ENCODE peak calls at places on chromosomes 2 and 18, in seven cellular contexts. J is right cardiac atrium; T is CD8-positive, alpha-beta T cell; Z is GM23248; I is AG04450; V is thoracic aorta; Q is psoas muscle. O is an unnamed sample.

GRCh38 chr2:55761526-55761925 is 67.9 kb upstream of the PNPT1 start:
- DNase-seq in J (no peak), T (no peak), Z (peak; percentile 55), I (no peak), V (no peak), Q (no peak), O (no peak)

GRCh38 chr2:15359716-15360531 is 201.2 kb downstream of the NBAS start:
- DNase-seq in J (no peak), T (no peak), Z (peak; percentile 89), I (peak; percentile 52), V (no peak), Q (no peak), O (no peak)

GRCh38 chr2:128504242-128505149 is 185.8 kb upstream of the HS6ST1 start:
- DNase-seq in J (no peak), T (no peak), Z (no peak), I (no peak), V (no peak), Q (no peak), O (no peak)

GRCh38 chr18:67265464-67266245 is 250.9 kb downstream of the DSEL start:
- DNase-seq in J (no peak), T (no peak), Z (peak; percentile 83), I (no peak), V (no peak), Q (no peak), O (no peak)

GRCh38 chr2:68769586-68770270 is 35.1 kb downstream of the ARHGAP25 start:
- DNase-seq in J (no peak), T (no peak), Z (no peak), I (no peak), V (no peak), Q (no peak), O (no peak)

GRCh38 chr2:37377187-37377532 is 32.7 kb downstream of the QPCT start:
- DNase-seq in J (no peak), T (no peak), Z (peak; percentile 83), I (no peak), V (no peak), Q (no peak), O (no peak)

GRCh38 chr18:50183556-50183955 is 11.4 kb downstream of the MYO5B start:
- DNase-seq in J (no peak), T (no peak), Z (peak; percentile 8), I (no peak), V (no peak), Q (no peak), O (no peak)

GRCh38 chr18:12314586-12315305 is 6.7 kb downstream of the TUBB6 start:
- DNase-seq in J (no peak), T (no peak), Z (no peak), I (no peak), V (no peak), Q (no peak), O (no peak)

GRCh38 chr2:70789304-70790078 is 952 bp downstream of the FIGLA start:
- DNase-seq in J (peak; percentile 82), T (peak; percentile 67), Z (peak; percentile 68), I (no peak), V (no peak), Q (peak; percentile 64), O (peak; percentile 22)

GRCh38 chr2:20622296-20622686 is 28.6 kb downstream of the HS1BP3 start:
- DNase-seq in J (peak; percentile 40), T (no peak), Z (no peak), I (no peak), V (no peak), Q (peak; percentile 25), O (no peak)

GRCh38 chr18:44341759-44342158 is 338.9 kb upstream of the SETBP1 start:
- DNase-seq in J (no peak), T (no peak), Z (peak; percentile 42), I (no peak), V (no peak), Q (no peak), O (no peak)

GRCh38 chr18:11504962-11505361 is 104.4 kb upstream of the SLC35G4 start:
- DNase-seq in J (no peak), T (no peak), Z (no peak), I (no peak), V (no peak), Q (no peak), O (no peak)

GRCh38 chr2:17620280-17620679 is 79.8 kb downstream of the VSNL1 start:
- DNase-seq in J (peak; percentile 54), T (no peak), Z (peak; percentile 48), I (no peak), V (no peak), Q (no peak), O (no peak)

GRCh38 chr2:146989726-146990125 is 855.1 kb upstream of the ACVR2A start:
- DNase-seq in J (no peak), T (no peak), Z (peak; percentile 40), I (no peak), V (no peak), Q (no peak), O (no peak)

GRCh38 chr2:85598594-85599340 is 3.2 kb downstream of the RNF181 start:
- DNase-seq in J (peak; percentile 26), T (no peak), Z (no peak), I (no peak), V (no peak), Q (peak; percentile 26), O (no peak)

GRCh38 chr18:12779456-12779855 is 76.6 kb downstream of the PSMG2 start:
- DNase-seq in J (no peak), T (no peak), Z (no peak), I (no peak), V (no peak), Q (no peak), O (no peak)

GRCh38 chr2:25912851-25913695 is 34.8 kb upstream of the ASXL2 start:
- DNase-seq in J (no peak), T (no peak), Z (peak; percentile 65), I (no peak), V (no peak), Q (no peak), O (no peak)

GRCh38 chr2:127208313-127208712 is 11.8 kb downstream of the CYP27C1 start:
- DNase-seq in J (peak; percentile 35), T (no peak), Z (peak; percentile 22), I (no peak), V (no peak), Q (no peak), O (no peak)

GRCh38 chr2:199806179-199806578 is 44.8 kb downstream of the FTCDNL1 start:
- DNase-seq in J (no peak), T (no peak), Z (no peak), I (peak; percentile 68), V (no peak), Q (no peak), O (no peak)
- H3K27ac ChIP-seq in J (no peak overlapping the region), T (no peak overlapping the region), Z (no peak overlapping the region), I (peak overlapping the region; percentile 61), V (no peak overlapping the region), Q (no peak overlapping the region), O (no peak overlapping the region)

GRCh38 chr2:8681786-8682692 is at the start of gene ID2:
- DNase-seq in J (peak; percentile 100), T (peak; percentile 98), Z (peak; percentile 99), I (peak; percentile 98), V (peak; percentile 99), Q (peak; percentile 99), O (peak; percentile 99)

GRCh38 chr2:8685697-8686358 is 4.0 kb downstream of the ID2 start:
- DNase-seq in J (peak; percentile 92), T (peak; percentile 80), Z (peak; percentile 77), I (no peak), V (no peak), Q (peak; percentile 81), O (peak; percentile 31)

GRCh38 chr2:8682719-8683667 is 1.1 kb downstream of the ID2 start:
- DNase-seq in J (peak; percentile 76), T (peak; percentile 47), Z (peak; percentile 79), I (no peak), V (no peak), Q (no peak), O (no peak)

GRCh38 chr2:8684421-8684884 is 2.6 kb downstream of the ID2 start:
- DNase-seq in J (peak; percentile 48), T (peak; percentile 49), Z (peak; percentile 76), I (no peak), V (no peak), Q (no peak), O (no peak)

GRCh38 chr2:8684885-8685696 is 3.2 kb downstream of the ID2 start:
- DNase-seq in J (peak; percentile 86), T (peak; percentile 41), Z (peak; percentile 89), I (no peak), V (no peak), Q (peak; percentile 68), O (peak; percentile 30)
- H3K27me3 ChIP-seq in J (no peaks in the 10 kb centered on the region), T (no peaks in the 10 kb centered on the region), Z (no peaks in the 10 kb centered on the region), I (no peaks in the 10 kb centered on the region), V (no peaks in the 10 kb centered on the region), Q (peaks cover 2% of the 10 kb centered on the region), O (peaks cover 2% of the 10 kb centered on the region)

GRCh38 chr2:18891598-18892345 is 302.4 kb upstream of the NT5C1B start:
- DNase-seq in J (no peak), T (no peak), Z (peak; percentile 29), I (peak; percentile 44), V (no peak), Q (no peak), O (no peak)

GRCh38 chr2:18883626-18884456 is 294.5 kb upstream of the NT5C1B start:
- DNase-seq in J (no peak), T (no peak), Z (peak; percentile 61), I (no peak), V (no peak), Q (no peak), O (peak; percentile 15)

GRCh38 chr2:18885457-18885856 is 296.1 kb upstream of the NT5C1B start:
- DNase-seq in J (no peak), T (no peak), Z (no peak), I (no peak), V (no peak), Q (no peak), O (no peak)

GRCh38 chr2:18889565-18890332 is 300.4 kb upstream of the NT5C1B start:
- DNase-seq in J (no peak), T (no peak), Z (no peak), I (no peak), V (no peak), Q (no peak), O (no peak)
- H3K27ac ChIP-seq in J (no peak overlapping the region), T (no peak overlapping the region), Z (no peak overlapping the region), I (no peak overlapping the region), V (peak overlapping the region; percentile 58), Q (peak overlapping the region; percentile 70), O (no peak overlapping the region)

DNA sequence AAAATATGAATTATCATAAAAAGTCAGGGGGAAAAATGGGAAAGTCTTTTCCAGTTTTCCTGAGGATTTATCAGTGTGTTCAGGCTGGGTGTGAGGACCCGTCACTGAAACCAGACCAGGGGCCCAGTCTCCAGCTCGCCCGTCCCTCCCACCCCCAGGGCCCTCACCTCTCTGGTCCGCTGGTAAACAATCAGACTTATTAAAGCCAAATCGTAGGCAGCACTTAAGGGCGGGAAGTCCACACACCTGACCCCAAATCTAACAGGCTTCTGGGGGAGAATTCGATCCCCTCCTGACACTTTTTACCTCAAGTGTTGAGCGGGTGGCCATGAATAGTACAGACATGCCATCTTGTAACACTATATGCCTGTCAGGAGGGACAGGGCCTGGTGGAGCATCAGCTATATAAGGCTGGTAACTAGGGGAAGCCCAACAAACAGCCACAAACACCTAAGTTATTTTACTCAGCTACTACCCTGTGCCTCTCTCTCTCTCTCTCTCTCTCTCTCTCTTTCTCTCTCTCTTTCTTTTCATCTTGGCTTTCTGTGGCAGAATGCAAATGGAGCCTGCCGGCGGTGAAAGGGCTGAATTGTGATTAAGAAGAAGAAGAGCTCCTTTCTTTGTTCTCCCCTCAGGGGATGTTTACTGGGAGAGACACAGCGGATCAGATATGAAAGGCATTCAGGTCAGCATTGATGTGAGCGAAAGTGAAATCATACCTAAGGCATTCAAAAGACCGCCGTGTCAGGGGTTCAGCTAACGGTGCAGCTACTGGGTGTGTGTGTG is 9.5 kb downstream of the ZEB2 start:
- DNase-seq in J (peak; percentile 66), T (peak; percentile 30), Z (peak; percentile 80), I (peak; percentile 49), V (no peak), Q (no peak), O (no peak)
- H3K27me3 ChIP-seq in J (no peaks in the 10 kb centered on the region), T (no peaks in the 10 kb centered on the region), Z (no peaks in the 10 kb centered on the region), I (no peaks in the 10 kb centered on the region), V (no peaks in the 10 kb centered on the region), Q (no peaks in the 10 kb centered on the region), O (no peaks in the 10 kb centered on the region)

O was measured in tibial nerve.